ENCODE peak calls at places on chromosomes 3 and 15, in ten cellular contexts. S is CD4-positive, alpha-beta T cell; B is WTC11; M is activated CD8-positive, alpha-beta memory T cell treated with anti-CD3 and anti-CD28 coated beads, Interleukin-2, amount 10 ng/mL, durations not matched to agents 7 days and 5 days; U is T-cell; C is activated CD4-positive, alpha-beta T cell treated with anti-CD3 and anti-CD28 coated beads for 36 hours; K is left colon; E is pancreas; R is activated naive CD8-positive, alpha-beta T cell treated with anti-CD3 and anti-CD28 coated beads, Interleukin-2, amount 10 ng/mL, durations not matched to agents 7 days and 5 days; Q is stimulated activated effector memory CD8-positive, alpha-beta T cell treated with anti-CD3 and anti-CD28 coated beads, Interleukin-12 subunit alpha, Interleukin-12 subunit beta, amount 100 ng/mL, for 72 hours. X is an unnamed sample.

GRCh38 chr3:183591881-183592521 is 36.5 kb upstream of the KLHL6 start:
- ATAC-seq in M (peak; percentile 23), Q (peak; percentile 36), C (peak; percentile 48), U (no peak), K (no peak), R (no peak), B (peak; percentile 84), E (no peak), S (no peak), X (no peak)

GRCh38 chr3:127694467-127695215 is 21.9 kb downstream of the ABTB1 start:
- ATAC-seq in C (no peak), M (peak; percentile 62), K (peak; percentile 49), R (peak; percentile 74), B (peak; percentile 30), S (peak; percentile 75), E (peak; percentile 65), Q (peak; percentile 64), U (peak; percentile 78), X (no peak)

GRCh38 chr15:59657635-59658125 is 365 bp upstream of the GTF2A2 start:
- ATAC-seq in E (peak; percentile 33), K (peak; percentile 31), U (peak; percentile 10), S (peak; percentile 35), B (peak; percentile 7), Q (peak; percentile 5), C (peak; percentile 33), R (peak; percentile 28), M (peak; percentile 35), X (peak; percentile 6)

GRCh38 chr3:143098032-143098764 is 21.4 kb upstream of the CHST2 start:
- ATAC-seq in Q (no peak), U (no peak), E (no peak), R (no peak), M (no peak), B (no peak), K (no peak), C (no peak), S (no peak), X (no peak)

GRCh38 chr3:154229217-154229590 is 95.1 kb downstream of the DHX36 start:
- ATAC-seq in R (no peak), E (no peak), S (no peak), C (no peak), U (no peak), Q (no peak), M (no peak), K (no peak), B (no peak), X (no peak)

GRCh38 chr3:140416686-140417085 is 261.2 kb upstream of the TRIM42 start:
- ATAC-seq in Q (no peak), R (no peak), S (no peak), M (no peak), U (no peak), B (no peak), C (no peak), E (no peak), K (no peak), X (no peak)

GRCh38 chr15:45499426-45499825 is 23.1 kb downstream of the SLC30A4 start:
- ATAC-seq in M (no peak), U (no peak), C (no peak), B (peak; percentile 34), R (no peak), E (no peak), Q (no peak), S (no peak), K (no peak), X (no peak)

GRCh38 chr15:70466895-70467529 is 296.3 kb downstream of the UACA start:
- ATAC-seq in U (peak; percentile 79), M (peak; percentile 87), E (peak; percentile 75), C (peak; percentile 89), B (peak; percentile 92), R (peak; percentile 86), S (peak; percentile 84), K (peak; percentile 74), Q (peak; percentile 79), X (peak; percentile 74)

GRCh38 chr3:188180114-188180513 is 26.2 kb downstream of the LPP start:
- ATAC-seq in U (no peak), C (no peak), M (no peak), E (no peak), K (no peak), Q (no peak), B (no peak), S (no peak), R (no peak), X (no peak)

GRCh38 chr15:90190606-90191343 is 10.4 kb upstream of the SEMA4B start:
- ATAC-seq in M (no peak), E (no peak), Q (peak; percentile 25), S (no peak), R (no peak), U (no peak), K (peak; percentile 78), C (no peak), B (no peak), X (no peak)

GRCh38 chr15:47179988-47180387 is 537.3 kb upstream of the SEMA6D start:
- ATAC-seq in Q (no peak), M (no peak), K (no peak), E (no peak), B (no peak), C (no peak), S (no peak), U (no peak), R (no peak), X (no peak)

GRCh38 chr3:185308126-185308754 is 54.4 kb upstream of the EHHADH start:
- ATAC-seq in E (peak; percentile 90), S (no peak), R (no peak), U (no peak), K (peak; percentile 73), B (peak; percentile 93), Q (peak; percentile 63), M (no peak), C (peak; percentile 33), X (no peak)

GRCh38 chr3:62672270-62672987 is 202.8 kb downstream of the CADPS start:
- ATAC-seq in E (no peak), K (no peak), C (no peak), U (no peak), M (no peak), S (no peak), B (no peak), Q (no peak), R (no peak), X (no peak)

GRCh38 chr15:90225504-90226234 is 8.1 kb downstream of the CIB1 start:
- ATAC-seq in K (no peak), B (no peak), U (no peak), E (no peak), C (no peak), R (no peak), Q (no peak), S (no peak), M (no peak), X (no peak)

GRCh38 chr3:103786296-103786695 is 1351.5 kb downstream of the ZPLD1 start:
- ATAC-seq in C (no peak), S (no peak), U (no peak), R (no peak), Q (no peak), K (no peak), B (no peak), E (peak; percentile 93), M (no peak), X (no peak)

GRCh38 chr3:56753206-56753605 is 48.5 kb downstream of the ARHGEF3 start:
- ATAC-seq in U (peak; percentile 73), B (no peak), E (no peak), Q (peak; percentile 100), K (no peak), C (peak; percentile 98), M (peak; percentile 92), R (peak; percentile 76), S (no peak), X (peak; percentile 100)

GRCh38 chr15:52261498-52262242 is 33.9 kb downstream of the MYO5C start:
- ATAC-seq in U (peak; percentile 81), B (peak; percentile 96), K (peak; percentile 52), Q (peak; percentile 100), C (peak; percentile 100), E (peak; percentile 91), S (peak; percentile 92), M (peak; percentile 100), R (peak; percentile 99), X (peak; percentile 97)

GRCh38 chr15:41716864-41717263 is 56.7 kb downstream of the MGA start:
- ATAC-seq in Q (no peak), R (no peak), B (no peak), E (no peak), S (no peak), C (no peak), M (no peak), U (no peak), K (no peak), X (no peak)

GRCh38 chr3:60384352-60384751 is 866.9 kb downstream of the FHIT start:
- ATAC-seq in K (no peak), S (no peak), C (no peak), E (no peak), R (no peak), M (no peak), U (no peak), B (no peak), Q (no peak), X (no peak)

GRCh38 chr15:88348579-88349255 is 92.2 kb upstream of the NTRK3 start:
- ATAC-seq in S (no peak), K (no peak), M (no peak), U (no peak), C (peak; percentile 65), Q (no peak), R (no peak), B (no peak), E (no peak), X (no peak)

GRCh38 chr15:98674336-98674735 is 26.0 kb downstream of the IGF1R start:
- ATAC-seq in R (no peak), Q (no peak), B (no peak), C (no peak), U (no peak), S (no peak), E (peak; percentile 90), K (no peak), M (no peak), X (no peak)

GRCh38 chr3:129003578-129004112 is 2.5 kb downstream of the EFCC1 start:
- ATAC-seq in M (peak; percentile 75), K (peak; percentile 91), S (peak; percentile 90), E (peak; percentile 82), C (peak; percentile 74), Q (peak; percentile 58), R (peak; percentile 70), U (peak; percentile 90), B (peak; percentile 12), X (peak; percentile 80)

GRCh38 chr15:81480645-81481053 is 106.6 kb upstream of the TMC3 start:
- ATAC-seq in S (peak; percentile 44), R (no peak), U (no peak), C (peak; percentile 42), Q (no peak), K (peak; percentile 55), B (peak; percentile 79), M (peak; percentile 42), E (peak; percentile 86), X (no peak)

GRCh38 chr3:16697437-16698258 is 92.4 kb upstream of the DAZL start:
- ATAC-seq in Q (no peak), E (no peak), M (no peak), K (no peak), S (no peak), B (peak; percentile 75), U (no peak), C (no peak), R (no peak), X (no peak)

GRCh38 chr3:74883690-74884089 is 269.2 kb upstream of the CNTN3 start:
- ATAC-seq in E (no peak), B (peak; percentile 82), R (no peak), S (no peak), U (no peak), Q (no peak), K (no peak), M (no peak), C (no peak), X (no peak)

GRCh38 chr15:83319771-83320170 is 35.3 kb upstream of the BNC1 start:
- ATAC-seq in R (no peak), S (no peak), M (no peak), K (no peak), B (no peak), Q (no peak), U (no peak), E (no peak), C (no peak), X (no peak)

GRCh38 chr15:94631608-94632007 is 400.2 kb downstream of the MCTP2 start:
- ATAC-seq in K (no peak), U (no peak), C (no peak), Q (peak; percentile 21), B (no peak), R (no peak), M (peak; percentile 20), S (no peak), E (no peak), X (no peak)

GRCh38 chr3:12658593-12659058 is 5.3 kb downstream of the RAF1 start:
- ATAC-seq in Q (peak; percentile 19), E (no peak), S (no peak), C (peak; percentile 7), B (no peak), K (no peak), U (no peak), R (no peak), M (no peak), X (no peak)

X was measured in activated CD4-positive, CD25-positive, alpha-beta regulatory T cell treated with anti-CD3 and anti-CD28 coated beads, Interleukin-2, amount 50 U/mL, for 24 hours.